ENCODE peak calls at places on chromosome 12, in five cellular contexts. L is IMR-90, R is A549, F is K562, P is HepG2. B is an unnamed sample.

GRCh38 chr12:59164991-59165718 is 244.9 kb upstream of the LRIG3 start:
- DNase-seq in R (peak; percentile 42), P (peak; percentile 13), F (no peak), L (peak; percentile 64), B (no peak)

GRCh38 chr12:48157889-48158370 is 615 bp upstream of the ASB8 start:
- DNase-seq in F (no peak), P (no peak), L (no peak), R (no peak), B (no peak)

GRCh38 chr12:112146123-112146522 is 20.8 kb downstream of the TRAFD1 start:
- DNase-seq in R (no peak), L (no peak), F (no peak), P (no peak), B (no peak)

GRCh38 chr12:34602213-34602940 is 580.1 kb downstream of the ALG10 start:
- DNase-seq in L (no peak), R (no peak), P (no peak), F (no peak), B (no peak)

GRCh38 chr12:45388545-45388944 is 172.7 kb downstream of the ANO6 start:
- DNase-seq in R (peak; percentile 51), F (peak; percentile 16), L (peak; percentile 58), P (peak; percentile 29), B (no peak)

GRCh38 chr12:4443616-4444015 is 2.0 kb downstream of the FGF6 start:
- DNase-seq in F (no peak), P (no peak), L (no peak), R (no peak), B (no peak)

GRCh38 chr12:51442324-51442723 is 17.7 kb downstream of the SLC4A8 start:
- DNase-seq in F (no peak), R (no peak), P (no peak), L (peak; percentile 70), B (no peak)

GRCh38 chr12:57340104-57340503 is 89.1 kb upstream of the STAC3 start:
- DNase-seq in P (no peak), R (peak; percentile 71), F (peak; percentile 22), L (peak; percentile 87), B (no peak)

GRCh38 chr12:57491393-57492280 is 3.8 kb downstream of the MARS1 start:
- DNase-seq in F (no peak), P (peak; percentile 44), R (peak; percentile 56), L (no peak), B (no peak)

GRCh38 chr12:123097521-123098084 is 53.3 kb downstream of the PITPNM2 start:
- DNase-seq in R (no peak), F (no peak), P (no peak), L (no peak), B (no peak)

GRCh38 chr12:75842119-75842518 is 189.5 kb downstream of the PHLDA1 start:
- DNase-seq in L (no peak), R (no peak), P (no peak), F (no peak), B (no peak)

GRCh38 chr12:128008341-128008740 is 258.6 kb upstream of the TMEM132C start:
- DNase-seq in F (no peak), P (no peak), R (no peak), L (no peak), B (no peak)

GRCh38 chr12:64006211-64006610 is 161.7 kb downstream of the SRGAP1 start:
- DNase-seq in F (no peak), R (no peak), L (peak; percentile 70), P (no peak), B (no peak)

GRCh38 chr12:92942905-92943304 is 13.8 kb upstream of the EEA1 start:
- DNase-seq in R (no peak), F (no peak), L (peak; percentile 84), P (no peak), B (no peak)

GRCh38 chr12:106108187-106108816 is 30.5 kb downstream of the NUAK1 start:
- DNase-seq in L (peak; percentile 65), R (peak; percentile 62), F (no peak), P (no peak), B (no peak)

GRCh38 chr12:95215925-95216324 is 1.3 kb downstream of the FGD6 start:
- DNase-seq in P (peak; percentile 30), R (peak; percentile 51), F (no peak), L (peak; percentile 75), B (no peak)

GRCh38 chr12:124913474-124914391 is 717 bp downstream of the UBC start:
- DNase-seq in L (peak; percentile 68), P (peak; percentile 76), F (peak; percentile 74), R (peak; percentile 94), B (no peak)

GRCh38 chr12:16281157-16281556 is 3.7 kb upstream of the SLC15A5 start:
- DNase-seq in R (peak; percentile 11), F (no peak), L (no peak), P (no peak), B (no peak)

DNA sequence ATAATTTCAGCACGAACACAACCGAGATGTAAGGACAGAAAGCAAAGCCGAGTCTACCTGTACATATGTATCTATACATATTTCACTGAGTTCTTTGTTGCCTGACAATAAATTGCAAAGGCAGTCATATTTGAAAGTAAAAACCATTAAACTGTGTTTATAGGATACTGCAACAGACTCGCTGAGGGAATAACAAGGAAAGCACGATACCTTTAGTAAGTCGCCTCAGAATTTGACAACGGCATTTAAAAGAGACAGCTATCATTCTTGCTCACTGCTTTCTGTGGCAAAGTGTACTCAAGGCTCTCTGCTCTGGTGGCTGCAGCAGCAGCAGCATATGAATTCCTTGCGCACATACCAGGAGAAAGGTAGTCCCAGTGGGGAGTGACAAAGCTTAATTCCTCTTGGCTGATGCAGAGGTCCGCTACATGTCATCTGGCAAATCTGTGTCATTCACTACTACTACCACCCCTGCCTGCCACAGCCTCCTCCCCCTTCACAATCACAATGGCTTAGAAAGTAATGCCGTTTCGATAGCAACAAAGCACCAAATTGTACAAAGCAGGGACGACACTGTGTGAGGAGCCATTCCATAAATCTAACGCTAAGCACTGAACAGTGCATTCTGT is at the start of gene GRIP1:
- DNase-seq in P (no peak), F (no peak), L (no peak), R (no peak), B (no peak)
- TF ChIP-seq USF2 in P (no peak), F (no peak), L (no peak), R (no peak), B (no peak)

GRCh38 chr12:20370841-20371240 is 2.5 kb downstream of the PDE3A start:
- DNase-seq in R (no peak), L (no peak), P (no peak), F (no peak), B (no peak)

GRCh38 chr12:20370001-20370381 is 1.7 kb downstream of the PDE3A start:
- DNase-seq in R (peak; percentile 45), L (no peak), F (no peak), P (no peak), B (no peak)

GRCh38 chr12:20374775-20375174 is 6.4 kb downstream of the PDE3A start:
- DNase-seq in P (no peak), R (no peak), F (no peak), L (no peak), B (no peak)

GRCh38 chr12:20369164-20370000 is 1.0 kb downstream of the PDE3A start:
- DNase-seq in L (peak; percentile 39), R (peak; percentile 75), F (no peak), P (no peak), B (no peak)

DNA sequence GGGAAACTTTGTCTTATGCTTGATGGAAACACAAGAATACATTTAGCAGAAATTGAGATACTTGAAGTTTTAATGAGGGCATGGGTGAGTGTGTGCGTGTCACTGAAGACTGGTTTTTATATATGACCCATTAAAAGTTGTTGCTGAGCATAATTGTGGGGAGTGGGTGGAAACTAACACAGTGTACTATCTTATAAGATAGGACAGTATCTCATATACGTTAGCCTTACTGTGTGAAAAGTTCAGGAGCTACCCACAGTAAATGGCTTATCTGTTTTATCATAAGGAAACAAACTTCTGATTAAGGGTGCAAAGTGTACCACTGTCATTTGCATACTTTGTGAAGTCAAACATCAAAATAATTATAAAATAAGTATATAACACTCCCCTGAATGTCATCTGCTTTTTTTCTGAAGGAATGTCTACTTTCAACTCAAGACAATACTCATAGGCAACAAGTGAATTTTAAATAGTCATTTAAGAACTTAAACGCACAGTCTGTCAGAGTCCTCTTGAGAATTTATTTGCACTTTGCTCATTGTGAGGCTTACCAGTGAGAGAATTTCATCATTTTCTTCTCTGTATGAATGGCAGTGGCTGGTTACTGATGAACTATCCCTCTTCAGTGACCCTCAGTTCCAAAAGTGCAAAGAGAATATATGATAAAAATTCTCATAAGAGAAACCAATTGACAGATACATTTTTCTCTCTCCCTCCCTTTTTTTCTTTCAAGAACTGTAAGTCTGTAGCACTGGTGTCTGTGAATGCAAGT is 4.2 kb downstream of the PDE3A start:
- DNase-seq in R (no peak), F (no peak), P (no peak), L (no peak), B (no peak)
- TF ChIP-seq BHLHE40 in R (no peak), F (no peak), P (no peak), L (no peak), B (no peak)

GRCh38 chr12:49357099-49357678 is 10.1 kb upstream of the SPATS2 start:
- DNase-seq in L (peak; percentile 75), R (peak; percentile 69), F (no peak), P (no peak), B (no peak)
- TF ChIP-seq USF2 in L (no peak), R (no peak), F (no peak), P (no peak), B (no peak)

DNA sequence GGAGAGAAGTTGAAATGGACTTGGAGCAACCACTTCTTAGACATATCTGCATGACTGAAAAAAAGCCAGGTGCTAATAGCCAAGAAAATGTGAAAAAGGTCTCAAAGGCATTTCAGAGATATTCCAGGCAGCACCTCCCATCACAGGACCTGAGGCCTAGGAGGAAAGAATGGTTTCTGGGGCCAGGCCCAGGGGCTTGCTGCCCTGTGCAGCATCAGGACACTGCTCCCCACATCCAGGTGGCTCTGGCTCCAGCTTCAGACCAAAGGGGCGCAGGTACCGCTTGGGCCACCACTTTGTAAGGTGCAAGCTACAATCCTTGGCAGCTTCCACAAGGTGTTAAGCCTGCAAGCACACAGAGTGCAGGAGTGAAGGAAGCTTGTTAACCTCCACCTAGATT is 114.3 kb downstream of the PIK3C2G start:
- DNase-seq in P (no peak), F (no peak), R (no peak), L (no peak), B (no peak)
- TF ChIP-seq BHLHE40 in P (no peak), F (no peak), R (no peak), L (no peak), B (no peak)

GRCh38 chr12:83040339-83040738 is 353.6 kb downstream of the TMTC2 start:
- DNase-seq in F (no peak), P (no peak), L (no peak), R (no peak), B (no peak)
- TF ChIP-seq USF2 in F (no peak), P (no peak), L (no peak), R (no peak), B (no peak)

DNA sequence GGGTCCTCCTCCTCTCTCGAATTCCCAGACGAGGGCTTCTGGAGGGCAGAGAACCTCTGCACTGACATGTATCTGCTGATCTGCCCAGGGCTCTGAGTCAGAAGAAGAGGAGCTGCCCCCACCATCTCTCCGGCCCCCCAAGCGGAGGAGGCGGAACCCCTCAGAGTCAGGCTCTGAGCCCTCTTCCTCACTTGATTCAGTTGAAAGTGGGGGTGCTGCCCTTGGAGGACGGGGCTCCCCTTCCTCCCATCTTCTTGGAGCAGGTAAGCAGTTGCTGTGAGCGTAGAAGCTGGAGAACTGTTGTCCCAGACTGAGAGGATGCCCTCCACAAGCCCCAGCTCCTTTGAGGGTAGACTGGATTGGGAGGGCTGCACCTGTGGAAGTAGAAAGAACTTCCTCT is 19.8 kb downstream of the PRPF40B start:
- DNase-seq in P (no peak), L (no peak), R (no peak), F (no peak), B (no peak)
- TF ChIP-seq BHLHE40 in P (no peak), L (no peak), R (no peak), F (no peak), B (no peak)

GRCh38 chr12:80230068-80230467 is 130.7 kb downstream of the OTOGL start:
- DNase-seq in L (no peak), P (no peak), R (no peak), F (no peak), B (no peak)
- TF ChIP-seq USF2 in L (no peak), P (no peak), R (no peak), F (no peak), B (no peak)

B was measured in GM12878.